ENCODE peak calls at places on chromosomes 7 and 10, in four cellular contexts. V is WTC11; G is PC-9; H is activated CD4-positive, alpha-beta T cell treated with anti-CD3 and anti-CD28 coated beads, Interleukin-2, amount 50 U/mL, for 24 hours. P is an unnamed sample.

GRCh38 chr10:125857185-125857760 is 23.8 kb downstream of the DHX32 start:
- DNase-seq in V (no peak), G (no peak), H (no peak), P (no peak)

GRCh38 chr7:80379034-80379433 is 132.8 kb downstream of the GNAT3 start:
- DNase-seq in V (no peak), G (no peak), H (no peak), P (no peak)

GRCh38 chr10:18713077-18713476 is 53.8 kb downstream of the ARL5B start:
- DNase-seq in V (no peak), G (peak), H (no peak), P (peak)

GRCh38 chr7:102042016-102042656 is 224.7 kb downstream of the CUX1 start:
- DNase-seq in V (no peak), G (peak), H (no peak), P (no peak)

GRCh38 chr7:80942261-80943041 is 23.6 kb upstream of the SEMA3C start:
- DNase-seq in V (peak), G (peak), H (no peak), P (peak)

GRCh38 chr7:27161721-27162547 is 3.4 kb downstream of the HOXA9 start:
- DNase-seq in V (peak), G (no peak), H (no peak), P (no peak)

GRCh38 chr7:68604516-68604915 is 993.8 kb upstream of the AUTS2 start:
- DNase-seq in V (no peak), G (no peak), H (no peak), P (no peak)

GRCh38 chr10:2122431-2123124 is 385.3 kb upstream of the ADARB2 start:
- DNase-seq in V (no peak), G (no peak), H (no peak), P (no peak)

GRCh38 chr10:14184841-14185500 is 145.8 kb downstream of the FRMD4A start:
- DNase-seq in V (no peak), G (peak), H (no peak), P (no peak)

GRCh38 chr7:3346082-3346481 is 45.0 kb downstream of the SDK1 start:
- DNase-seq in V (no peak), G (no peak), H (no peak), P (no peak)

GRCh38 chr10:132189810-132190422 is 3.2 kb downstream of the DPYSL4 start:
- DNase-seq in V (no peak), G (no peak), H (no peak), P (no peak)

GRCh38 chr7:150969483-150969874 is 8.6 kb downstream of the KCNH2 start:
- DNase-seq in V (no peak), G (no peak), H (no peak), P (no peak)

GRCh38 chr7:155299539-155300202 is 2.0 kb downstream of the INSIG1 start:
- DNase-seq in V (no peak), G (no peak), H (no peak), P (no peak)

GRCh38 chr7:7969306-7970112 is 913 bp downstream of the GLCCI1 start:
- DNase-seq in V (peak), G (peak), H (peak), P (no peak)

GRCh38 chr7:68038621-68039314 is 1042.1 kb downstream of the TYW1 start:
- DNase-seq in V (no peak), G (peak), H (no peak), P (peak)

GRCh38 chr7:22665816-22666375 is 61.1 kb upstream of the IL6 start:
- DNase-seq in V (no peak), G (peak), H (no peak), P (no peak)

GRCh38 chr7:125136341-125136740 is 206.7 kb upstream of the POT1 start:
- DNase-seq in V (no peak), G (peak), H (no peak), P (no peak)

GRCh38 chr7:107427462-107427861 is 42.4 kb upstream of the GPR22 start:
- DNase-seq in V (no peak), G (no peak), H (no peak), P (no peak)

GRCh38 chr10:128854965-128855364 is 612.1 kb upstream of the MGMT start:
- DNase-seq in V (no peak), G (no peak), H (no peak), P (no peak)

GRCh38 chr7:27199820-27200760 is at the start of gene HOXA13:
- DNase-seq in V (no peak), G (peak), H (no peak), P (peak)

GRCh38 chr7:84188811-84189405 is 5.7 kb downstream of the SEMA3A start:
- DNase-seq in V (no peak), G (no peak), H (no peak), P (no peak)

GRCh38 chr10:60901561-60902235 is 42.3 kb downstream of the RHOBTB1 start:
- DNase-seq in V (no peak), G (peak), H (no peak), P (no peak)

GRCh38 chr7:70919491-70920073 is 212.4 kb upstream of the GALNT17 start:
- DNase-seq in V (no peak), G (no peak), H (no peak), P (no peak)

GRCh38 chr7:148395990-148396716 is 194.4 kb upstream of the C7orf33 start:
- DNase-seq in V (no peak), G (no peak), H (no peak), P (no peak)

GRCh38 chr10:124688889-124689670 is 55.1 kb downstream of the FAM53B start:
- DNase-seq in V (no peak), G (no peak), H (no peak), P (no peak)

GRCh38 chr10:131706952-131707351 is 193.9 kb upstream of the PPP2R2D start:
- DNase-seq in V (no peak), G (no peak), H (no peak), P (no peak)

GRCh38 chr7:103989200-103989784 is at the start of gene RELN:
- DNase-seq in V (peak), G (no peak), H (no peak), P (no peak)

GRCh38 chr7:91876391-91877133 is 3.9 kb downstream of the MTERF1 start:
- DNase-seq in V (no peak), G (no peak), H (no peak), P (no peak)

P was measured in T1000.